ENCODE peak calls at places on chromosomes 5 and 9, in four cellular contexts. I, Q, F and X are unnamed samples.

GRCh38 chr5:146042628-146043279 is 62.6 kb downstream of the PLAC8L1 start:
- DNase-seq in I (no peak), Q (peak; percentile 80), F (no peak), X (peak; percentile 30)

GRCh38 chr9:80605129-80605528 is 1033.4 kb downstream of the TLE4 start:
- DNase-seq in I (no peak), Q (peak; percentile 66), F (no peak), X (peak; percentile 73)

GRCh38 chr9:108565651-108566378 is 290.0 kb downstream of the ACTL7B start:
- DNase-seq in I (no peak), Q (peak; percentile 88), F (peak; percentile 56), X (peak; percentile 97)

GRCh38 chr5:21219255-21219654 is 1231.3 kb upstream of the CDH18 start:
- DNase-seq in I (no peak), Q (no peak), F (no peak), X (peak; percentile 17)

GRCh38 chr5:110736763-110737162 is 2.0 kb upstream of the SLC25A46 start:
- DNase-seq in I (no peak), Q (no peak), F (no peak), X (no peak)

GRCh38 chr9:123609844-123610243 is 253.8 kb downstream of the CRB2 start:
- DNase-seq in I (no peak), Q (no peak), F (no peak), X (no peak)

GRCh38 chr5:179214678-179215077 is 130.6 kb downstream of the ADAMTS2 start:
- DNase-seq in I (no peak), Q (no peak), F (no peak), X (no peak)

GRCh38 chr5:153641183-153641688 is 150.8 kb downstream of the GRIA1 start:
- DNase-seq in I (no peak), Q (no peak), F (no peak), X (no peak)

GRCh38 chr5:119655081-119655480 is 25.7 kb downstream of the FAM170A start:
- DNase-seq in I (no peak), Q (no peak), F (no peak), X (peak; percentile 43)

GRCh38 chr9:88320748-88321415 is 67.4 kb upstream of the SPIN1 start:
- DNase-seq in I (no peak), Q (no peak), F (no peak), X (no peak)

GRCh38 chr9:36092509-36093215 is 43.9 kb upstream of the GLIPR2 start:
- DNase-seq in I (no peak), Q (no peak), F (no peak), X (no peak)

GRCh38 chr5:137113939-137114338 is 385.2 kb downstream of the SPOCK1 start:
- DNase-seq in I (no peak), Q (no peak), F (no peak), X (no peak)

GRCh38 chr5:130452744-130453143 is 548.5 kb downstream of the CHSY3 start:
- DNase-seq in I (no peak), Q (no peak), F (no peak), X (no peak)

GRCh38 chr9:112046181-112046580 is 128.9 kb downstream of the SUSD1 start:
- DNase-seq in I (no peak), Q (peak; percentile 86), F (no peak), X (peak; percentile 61)

DNA sequence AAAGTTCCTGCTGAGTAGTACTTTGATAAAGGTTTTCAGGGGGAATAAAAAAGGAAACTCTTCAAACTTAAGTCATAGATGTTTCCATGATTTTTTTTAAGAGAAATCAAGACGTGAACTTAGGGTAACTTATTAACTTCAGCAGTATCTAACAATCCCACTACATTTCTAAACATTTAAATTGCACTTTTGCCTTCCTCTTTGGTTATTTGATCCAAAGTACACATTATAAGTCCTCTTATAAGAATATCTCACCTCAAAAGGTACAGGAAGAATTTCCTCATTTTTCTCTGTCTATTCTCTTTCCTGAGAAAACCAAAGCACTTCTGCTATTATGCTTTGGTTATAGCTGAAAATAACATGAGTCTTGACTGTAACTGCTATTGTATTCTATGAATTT is 7.9 kb downstream of the PTPRD start:
- DNase-seq in I (no peak), Q (no peak), F (no peak), X (no peak)
- H3K4me1 ChIP-seq in I (no peaks in the 10 kb centered on the region), Q (no peaks in the 10 kb centered on the region), F (no peaks in the 10 kb centered on the region), X (no peaks in the 10 kb centered on the region)

GRCh38 chr5:78591227-78591626 is 57.3 kb downstream of the LHFPL2 start:
- DNase-seq in I (no peak), Q (peak; percentile 96), F (no peak), X (peak; percentile 65)
- H3K4me1 ChIP-seq in I (no peaks in the 10 kb centered on the region), Q (peaks cover 45% of the 10 kb centered on the region), F (peaks cover 68% of the 10 kb centered on the region), X (peaks cover 81% of the 10 kb centered on the region)

GRCh38 chr9:22206833-22207232 is 197.7 kb upstream of the CDKN2B start:
- DNase-seq in I (no peak), Q (no peak), F (no peak), X (no peak)
- H3K4me1 ChIP-seq in I (no peaks in the 10 kb centered on the region), Q (peaks cover 5% of the 10 kb centered on the region), F (peaks cover 26% of the 10 kb centered on the region), X (peaks cover 28% of the 10 kb centered on the region)

GRCh38 chr5:140112685-140113179 is 1.2 kb upstream of the PURA start:
- DNase-seq in I (no peak), Q (peak; percentile 34), F (no peak), X (peak; percentile 39)
- H3K4me1 ChIP-seq in I (no peaks in the 10 kb centered on the region), Q (peaks cover 8% of the 10 kb centered on the region), F (peaks cover 79% of the 10 kb centered on the region), X (peaks cover 58% of the 10 kb centered on the region)

GRCh38 chr5:154761062-154761740 is 6.0 kb downstream of the LARP1 start:
- DNase-seq in I (no peak), Q (no peak), F (no peak), X (no peak)
- H3K4me1 ChIP-seq in I (peaks cover 3% of the 10 kb centered on the region), Q (peaks cover 16% of the 10 kb centered on the region), F (peaks cover 78% of the 10 kb centered on the region), X (peaks cover 50% of the 10 kb centered on the region)